ENCODE peak calls at places on chromosomes 1 and 21, in ten cellular contexts. W is T-helper 17 cell; N is mucosa of descending colon; J is psoas muscle; D is aorta; Z is thoracic aorta; B is HCT116; G is CD8-positive, alpha-beta T cell; X is naive thymus-derived CD4-positive, alpha-beta T cell; C is heart left ventricle. R is an unnamed sample. For H3K9me3, the result is how much of the 10 kb centered on the place peaks cover.

GRCh38 chr1:184392779-184393522 is 6.1 kb downstream of the C1orf21 start:
- ATAC-seq in D (no peak), X (no peak), J (no peak), G (no peak), Z (no peak), B (no peak), N (no peak), C (no peak), W (no peak), R (no peak)

GRCh38 chr1:201570158-201570885 is 31.4 kb downstream of the NAV1 start:
- ATAC-seq in Z (no peak), W (no peak), G (no peak), N (no peak), B (no peak), D (no peak), X (no peak), C (no peak), J (no peak), R (no peak)

GRCh38 chr1:99306056-99306455 is 41.8 kb downstream of the PLPPR4 start:
- ATAC-seq in W (no peak), B (no peak), X (no peak), N (no peak), G (no peak), J (no peak), C (no peak), D (no peak), Z (no peak), R (no peak)

GRCh38 chr21:30349572-30349971 is 1.2 kb upstream of the KRTAP23-1 start:
- ATAC-seq in Z (no peak), D (no peak), X (no peak), W (no peak), C (no peak), B (no peak), N (no peak), J (no peak), G (no peak), R (no peak)

GRCh38 chr1:232587141-232588008 is 42.6 kb downstream of the SIPA1L2 start:
- ATAC-seq in C (no peak), Z (no peak), B (no peak), G (peak), N (no peak), W (no peak), X (no peak), D (no peak), J (no peak), R (no peak)

GRCh38 chr1:93672477-93673158 is 9.0 kb downstream of the BCAR3 start:
- ATAC-seq in X (no peak), C (no peak), G (no peak), Z (no peak), B (peak), W (no peak), J (no peak), N (no peak), D (no peak), R (no peak)

GRCh38 chr21:32735524-32735923 is 7.7 kb upstream of the SYNJ1 start:
- ATAC-seq in B (no peak), X (no peak), G (no peak), W (no peak), N (no peak), J (no peak), D (no peak), C (no peak), Z (no peak), R (no peak)

GRCh38 chr1:113191579-113192076 is 118.6 kb downstream of the LRIG2 start:
- ATAC-seq in C (peak), X (no peak), G (no peak), Z (no peak), D (no peak), J (no peak), N (peak), B (peak), W (no peak), R (no peak)

GRCh38 chr1:41707793-41708192 is 210.9 kb downstream of the HIVEP3 start:
- ATAC-seq in G (no peak), X (no peak), C (no peak), N (no peak), W (no peak), Z (no peak), D (no peak), B (no peak), J (no peak), R (no peak)

GRCh38 chr21:26127918-26128317 is 42.7 kb downstream of the APP start:
- ATAC-seq in G (no peak), N (peak), C (peak), D (peak), W (no peak), B (no peak), J (no peak), X (no peak), Z (no peak), R (no peak)

GRCh38 chr1:61490924-61491323 is 234.0 kb downstream of the TM2D1 start:
- ATAC-seq in D (peak), G (no peak), C (peak), X (no peak), B (no peak), N (no peak), J (no peak), W (no peak), Z (no peak), R (peak)

GRCh38 chr1:210726621-210727020 is 397.9 kb downstream of the HHAT start:
- ATAC-seq in Z (no peak), G (no peak), J (no peak), N (peak), B (peak), D (no peak), W (no peak), X (no peak), C (no peak), R (no peak)

GRCh38 chr1:212691561-212692071 is 8.0 kb downstream of the BATF3 start:
- ATAC-seq in X (no peak), D (no peak), W (no peak), Z (no peak), J (no peak), C (no peak), N (no peak), B (no peak), G (no peak), R (no peak)

GRCh38 chr1:226668173-226668560 is 70.9 kb downstream of the ITPKB start:
- ATAC-seq in N (no peak), X (no peak), Z (no peak), C (no peak), W (no peak), G (no peak), B (no peak), J (no peak), D (no peak), R (no peak)

GRCh38 chr1:202029171-202029665 is 18.8 kb downstream of the ELF3 start:
- ATAC-seq in W (no peak), D (no peak), J (no peak), Z (no peak), B (peak), X (no peak), C (no peak), G (no peak), N (peak), R (no peak)

GRCh38 chr1:159996653-159997052 is 35.1 kb downstream of the PIGM start:
- ATAC-seq in X (no peak), Z (no peak), C (peak), G (no peak), J (no peak), D (no peak), W (no peak), N (no peak), B (peak), R (no peak)

GRCh38 chr1:177048314-177049069 is 116.0 kb downstream of the ASTN1 start:
- ATAC-seq in W (no peak), B (no peak), N (no peak), G (no peak), X (no peak), Z (no peak), D (no peak), J (no peak), C (no peak), R (no peak)

GRCh38 chr1:160681067-160681890 is 30.3 kb downstream of the CD48 start:
- ATAC-seq in B (peak), X (peak), N (peak), G (peak), Z (no peak), W (peak), D (peak), J (no peak), C (peak), R (no peak)

GRCh38 chr1:62800825-62801306 is 16.9 kb downstream of the ATG4C start:
- ATAC-seq in N (peak), Z (no peak), C (peak), J (no peak), X (peak), W (peak), G (no peak), D (no peak), B (no peak), R (peak)

GRCh38 chr1:97832490-97832889 is 88.3 kb downstream of the DPYD start:
- ATAC-seq in N (no peak), W (no peak), G (no peak), C (peak), D (no peak), B (no peak), J (no peak), X (no peak), Z (no peak), R (no peak)

GRCh38 chr1:3430820-3431219 is 23.6 kb upstream of the ARHGEF16 start:
- ATAC-seq in N (no peak), X (peak), J (no peak), Z (no peak), W (no peak), C (no peak), D (no peak), B (peak), G (no peak), R (no peak)

GRCh38 chr1:3429320-3429719 is 25.1 kb upstream of the ARHGEF16 start:
- ATAC-seq in Z (no peak), X (no peak), B (no peak), C (no peak), W (no peak), G (no peak), N (no peak), D (no peak), J (no peak), R (no peak)

GRCh38 chr1:3428899-3429298 is 25.6 kb upstream of the ARHGEF16 start:
- ATAC-seq in G (no peak), W (no peak), J (no peak), X (no peak), Z (no peak), C (no peak), D (no peak), B (no peak), N (no peak), R (no peak)

GRCh38 chr1:3430406-3430805 is 24.1 kb upstream of the ARHGEF16 start:
- ATAC-seq in N (no peak), J (no peak), C (no peak), B (no peak), W (no peak), X (no peak), D (no peak), Z (no peak), G (no peak), R (no peak)

DNA sequence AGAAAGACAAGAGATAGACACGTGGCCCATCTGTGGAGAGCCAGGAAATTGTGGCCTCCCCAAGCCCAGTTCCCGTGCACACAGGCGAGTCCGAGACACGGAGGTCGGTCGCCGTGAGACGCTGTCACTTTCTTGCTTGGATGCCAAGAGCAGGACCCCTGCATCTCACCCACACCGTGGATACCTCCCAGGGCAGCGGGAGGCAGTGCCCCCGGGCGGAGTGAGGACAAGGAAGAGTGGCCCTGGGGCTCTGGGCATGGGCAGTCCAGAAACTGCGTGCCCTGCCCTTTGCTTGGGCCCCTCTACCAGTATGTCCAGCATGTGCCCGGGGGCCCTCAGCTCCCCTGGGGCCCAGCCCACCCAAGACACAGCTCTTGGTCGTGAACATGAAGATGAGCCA is 24.7 kb upstream of the ARHGEF16 start:
- ATAC-seq in J (no peak), G (no peak), W (no peak), C (no peak), N (no peak), X (no peak), D (no peak), Z (no peak), B (no peak), R (no peak)
- H3K9me3 ChIP-seq in J (under half), G (under half), W (under half), C (under half), N (under half), X (under half), D (under half), Z (under half), B (under half), R (under half)

GRCh38 chr1:6266641-6267040 is 5.7 kb upstream of the GPR153 start:
- ATAC-seq in D (no peak), G (no peak), W (no peak), X (no peak), J (no peak), B (no peak), C (no peak), N (no peak), Z (no peak), R (no peak)
- H3K9me3 ChIP-seq in D (under half), G (under half), W (under half), X (under half), J (under half), B (under half), C (under half), N (under half), Z (under half), R (under half)

GRCh38 chr21:21401444-21401843 is 403.2 kb downstream of the NCAM2 start:
- ATAC-seq in G (no peak), X (no peak), W (no peak), B (no peak), J (no peak), Z (no peak), N (no peak), D (no peak), C (no peak), R (no peak)

GRCh38 chr21:21412096-21412495 is 413.9 kb downstream of the NCAM2 start:
- ATAC-seq in Z (no peak), B (no peak), X (no peak), J (no peak), C (no peak), W (no peak), G (no peak), D (no peak), N (no peak), R (no peak)

DNA sequence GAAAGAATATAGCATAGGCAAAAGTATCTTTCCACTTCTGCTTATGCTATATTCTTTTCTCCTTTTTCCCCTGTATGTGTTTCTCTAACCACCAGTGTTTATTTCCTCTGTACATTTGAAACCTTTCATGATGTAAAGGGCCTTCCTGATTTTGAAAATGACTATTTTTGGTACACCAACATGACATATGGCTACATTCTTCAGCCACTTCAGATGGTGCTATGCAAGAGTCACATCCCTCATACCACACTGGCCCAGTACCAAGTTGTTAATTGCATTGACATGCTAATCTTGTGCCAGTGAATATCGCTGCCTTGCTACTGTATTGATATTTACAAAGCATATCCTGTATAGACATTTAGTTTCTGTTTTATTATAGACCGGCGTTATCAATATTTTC is 408.7 kb downstream of the NCAM2 start:
- ATAC-seq in W (no peak), G (no peak), D (no peak), Z (no peak), J (no peak), N (no peak), B (no peak), C (no peak), X (no peak), R (no peak)
- H3K9me3 ChIP-seq in W (under half), G (under half), D (under half), Z (under half), J (under half), N (under half), B (under half), C (under half), X (under half), R (under half)

DNA sequence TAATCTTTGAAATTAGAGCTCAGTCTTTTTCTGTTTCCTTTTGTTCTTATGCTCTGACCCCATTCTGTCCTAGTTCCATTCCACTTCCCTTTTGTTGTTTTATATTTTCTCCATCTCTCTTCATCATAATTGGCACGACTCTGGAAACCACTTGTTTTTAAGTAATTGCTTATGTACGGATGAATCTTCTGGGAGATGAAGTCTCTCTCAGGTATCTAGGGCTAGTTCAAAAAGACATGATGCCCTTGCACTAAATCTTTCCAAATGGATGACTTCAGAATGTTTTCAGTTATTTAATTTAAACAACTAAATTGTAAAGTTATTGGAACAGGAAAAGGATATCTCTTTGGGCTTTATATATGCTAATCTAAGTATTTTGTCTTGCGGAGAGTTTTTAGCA is at the start of gene OR6F1:
- ATAC-seq in D (no peak), Z (no peak), G (no peak), W (no peak), J (no peak), B (no peak), X (no peak), C (no peak), N (no peak), R (no peak)
- H3K9me3 ChIP-seq in D (under half), Z (under half), G (under half), W (under half), J (under half), B (under half), X (under half), C (under half), N (under half), R (under half)

GRCh38 chr1:17120962-17121837 is 1.9 kb upstream of the PADI2 start:
- ATAC-seq in N (no peak), C (no peak), G (no peak), Z (no peak), J (no peak), X (no peak), B (no peak), W (no peak), D (no peak), R (no peak)

GRCh38 chr1:17123196-17124045 is 4.2 kb upstream of the PADI2 start:
- ATAC-seq in N (no peak), C (no peak), Z (no peak), W (no peak), J (no peak), B (no peak), X (no peak), D (no peak), G (no peak), R (no peak)

GRCh38 chr1:17122449-17123194 is 3.4 kb upstream of the PADI2 start:
- ATAC-seq in C (peak), N (no peak), W (no peak), B (no peak), Z (no peak), X (no peak), G (no peak), J (peak), D (no peak), R (no peak)

GRCh38 chr1:17120483-17120882 is 1.2 kb upstream of the PADI2 start:
- ATAC-seq in W (no peak), C (no peak), G (no peak), J (no peak), X (no peak), B (no peak), Z (no peak), D (no peak), N (no peak), R (no peak)

GRCh38 chr1:17121881-17122280 is 2.6 kb upstream of the PADI2 start:
- ATAC-seq in C (peak), J (peak), G (no peak), W (no peak), B (no peak), D (no peak), N (no peak), X (no peak), Z (no peak), R (no peak)
- H3K9me3 ChIP-seq in C (under half), J (under half), G (under half), W (under half), B (under half), D (under half), N (under half), X (under half), Z (under half), R (under half)

GRCh38 chr1:29567257-29567656 is 330.9 kb downstream of the PTPRU start:
- ATAC-seq in X (no peak), J (no peak), W (no peak), D (no peak), C (no peak), N (no peak), G (no peak), B (no peak), Z (no peak), R (no peak)

GRCh38 chr1:29563092-29563491 is 326.8 kb downstream of the PTPRU start:
- ATAC-seq in Z (no peak), G (no peak), D (no peak), W (no peak), N (no peak), X (no peak), C (no peak), J (no peak), B (no peak), R (no peak)

GRCh38 chr1:29563571-29563970 is 327.2 kb downstream of the PTPRU start:
- ATAC-seq in J (no peak), N (no peak), Z (no peak), D (no peak), B (no peak), C (no peak), X (no peak), G (no peak), W (no peak), R (no peak)

GRCh38 chr1:29569971-29570634 is 333.8 kb downstream of the PTPRU start:
- ATAC-seq in X (no peak), W (no peak), Z (no peak), J (peak), N (peak), C (peak), B (peak), G (no peak), D (no peak), R (no peak)

GRCh38 chr1:29565490-29565889 is 329.2 kb downstream of the PTPRU start:
- ATAC-seq in J (no peak), N (no peak), D (no peak), X (no peak), Z (no peak), W (no peak), B (no peak), G (no peak), C (no peak), R (no peak)
- H3K9me3 ChIP-seq in J (under half), N (under half), D (under half), X (half or more), Z (under half), W (under half), B (under half), G (under half), C (under half), R (half or more)

GRCh38 chr1:45107782-45108181 is 95.7 kb downstream of the UROD start:
- ATAC-seq in C (no peak), D (no peak), B (no peak), J (no peak), W (no peak), N (no peak), Z (no peak), G (no peak), X (no peak), R (no peak)

GRCh38 chr1:45116820-45117219 is 89.6 kb downstream of the ZSWIM5 start:
- ATAC-seq in W (no peak), C (no peak), Z (no peak), B (no peak), J (no peak), G (no peak), X (no peak), D (no peak), N (no peak), R (no peak)

GRCh38 chr1:45116340-45116739 is 90.1 kb downstream of the ZSWIM5 start:
- ATAC-seq in W (peak), X (peak), C (no peak), G (peak), N (no peak), D (no peak), B (no peak), Z (no peak), J (no peak), R (no peak)

DNA sequence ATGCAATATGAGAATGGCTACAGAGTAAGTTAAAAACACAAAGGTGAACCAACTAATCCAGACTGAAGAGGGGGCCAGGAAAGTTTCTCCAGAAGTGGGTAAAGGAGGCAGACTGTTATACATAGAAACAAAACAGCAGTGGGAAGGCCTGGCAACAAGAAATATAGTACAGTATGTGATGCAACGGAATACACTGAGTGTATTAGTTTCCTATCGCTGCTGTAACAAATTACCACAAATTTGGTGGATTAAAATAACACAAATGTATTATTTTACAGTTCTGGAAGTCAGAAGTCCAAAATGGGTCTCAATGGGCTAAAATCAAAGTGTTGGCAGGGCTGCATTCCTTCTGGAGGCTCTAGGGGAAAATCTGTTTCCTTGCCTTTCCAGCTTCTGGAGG is 95.2 kb downstream of the ZSWIM5 start:
- ATAC-seq in J (no peak), X (no peak), W (no peak), D (no peak), N (no peak), B (no peak), G (no peak), Z (no peak), C (no peak), R (no peak)
- H3K9me3 ChIP-seq in J (under half), X (under half), W (under half), D (under half), N (under half), B (under half), G (under half), Z (under half), C (under half), R (under half)

R was measured in gastroesophageal sphincter.